ENCODE peak calls at places on chromosomes 7 and 10, in five cellular contexts. One of them, this sample, is unnamed.
A peak's percentile ranks its signal among the peaks of the same experiment; 100 is the strongest.

GRCh38 chr7:64626083-64626469 is 39.9 kb upstream of the ZNF107 start:
- ATAC-seq in right cardiac atrium: no peak
- ATAC-seq in effector memory CD8-positive, alpha-beta T cell: no peak
- ATAC-seq in left lung: no peak
- ATAC-seq in Right ventricle myocardium inferior: no peak
- ATAC-seq in this sample: peak; percentile 85

GRCh38 chr7:51300762-51301674 is 15.6 kb downstream of the COBL start:
- ATAC-seq in right cardiac atrium: peak; percentile 27
- ATAC-seq in effector memory CD8-positive, alpha-beta T cell: no peak
- ATAC-seq in left lung: no peak
- ATAC-seq in Right ventricle myocardium inferior: peak; percentile 30
- ATAC-seq in this sample: no peak

GRCh38 chr7:107044347-107045194 is at the start of gene PRKAR2B:
- ATAC-seq in right cardiac atrium: peak; percentile 97
- ATAC-seq in effector memory CD8-positive, alpha-beta T cell: peak; percentile 92
- ATAC-seq in left lung: peak; percentile 95
- ATAC-seq in Right ventricle myocardium inferior: peak; percentile 98
- ATAC-seq in this sample: peak; percentile 83

GRCh38 chr7:28790467-28790866 is 167.7 kb downstream of the TRIL start:
- ATAC-seq in right cardiac atrium: no peak
- ATAC-seq in effector memory CD8-positive, alpha-beta T cell: no peak
- ATAC-seq in left lung: no peak
- ATAC-seq in Right ventricle myocardium inferior: peak; percentile 22
- ATAC-seq in this sample: no peak

GRCh38 chr10:131758942-131759315 is 141.9 kb upstream of the PPP2R2D start:
- ATAC-seq in right cardiac atrium: no peak
- ATAC-seq in effector memory CD8-positive, alpha-beta T cell: no peak
- ATAC-seq in left lung: no peak
- ATAC-seq in Right ventricle myocardium inferior: no peak
- ATAC-seq in this sample: no peak

GRCh38 chr7:98254516-98254915 is 2.5 kb upstream of the TECPR1 start:
- ATAC-seq in right cardiac atrium: no peak
- ATAC-seq in effector memory CD8-positive, alpha-beta T cell: no peak
- ATAC-seq in left lung: no peak
- ATAC-seq in Right ventricle myocardium inferior: no peak
- ATAC-seq in this sample: no peak

GRCh38 chr7:30430300-30430699 is 48.3 kb downstream of the NOD1 start:
- ATAC-seq in right cardiac atrium: no peak
- ATAC-seq in effector memory CD8-positive, alpha-beta T cell: no peak
- ATAC-seq in left lung: peak; percentile 45
- ATAC-seq in Right ventricle myocardium inferior: no peak
- ATAC-seq in this sample: no peak

GRCh38 chr7:141242568-141242967 is 168.7 kb downstream of the TMEM178B start:
- ATAC-seq in right cardiac atrium: no peak
- ATAC-seq in effector memory CD8-positive, alpha-beta T cell: no peak
- ATAC-seq in left lung: no peak
- ATAC-seq in Right ventricle myocardium inferior: no peak
- ATAC-seq in this sample: no peak

GRCh38 chr7:85322252-85322651 is 135.4 kb upstream of the SEMA3D start:
- ATAC-seq in right cardiac atrium: no peak
- ATAC-seq in effector memory CD8-positive, alpha-beta T cell: no peak
- ATAC-seq in left lung: no peak
- ATAC-seq in Right ventricle myocardium inferior: no peak
- ATAC-seq in this sample: no peak

GRCh38 chr7:43586251-43586900 is 3.5 kb downstream of the STK17A start:
- ATAC-seq in right cardiac atrium: no peak
- ATAC-seq in effector memory CD8-positive, alpha-beta T cell: peak; percentile 38
- ATAC-seq in left lung: no peak
- ATAC-seq in Right ventricle myocardium inferior: no peak
- ATAC-seq in this sample: peak; percentile 16

GRCh38 chr7:4156190-4156589 is 525.9 kb upstream of the FOXK1 start:
- ATAC-seq in right cardiac atrium: no peak
- ATAC-seq in effector memory CD8-positive, alpha-beta T cell: no peak
- ATAC-seq in left lung: no peak
- ATAC-seq in Right ventricle myocardium inferior: no peak
- ATAC-seq in this sample: no peak

GRCh38 chr10:13087986-13088618 is 11.9 kb upstream of the OPTN start:
- ATAC-seq in right cardiac atrium: no peak
- ATAC-seq in effector memory CD8-positive, alpha-beta T cell: no peak
- ATAC-seq in left lung: peak; percentile 50
- ATAC-seq in Right ventricle myocardium inferior: peak; percentile 43
- ATAC-seq in this sample: peak; percentile 90

GRCh38 chr10:74022941-74023629 is 25.2 kb downstream of the VCL start:
- ATAC-seq in right cardiac atrium: no peak
- ATAC-seq in effector memory CD8-positive, alpha-beta T cell: no peak
- ATAC-seq in left lung: no peak
- ATAC-seq in Right ventricle myocardium inferior: no peak
- ATAC-seq in this sample: peak; percentile 72

GRCh38 chr7:64877714-64878610 is 25.1 kb upstream of the ZNF273 start:
- ATAC-seq in right cardiac atrium: no peak
- ATAC-seq in effector memory CD8-positive, alpha-beta T cell: peak; percentile 48
- ATAC-seq in left lung: no peak
- ATAC-seq in Right ventricle myocardium inferior: no peak
- ATAC-seq in this sample: peak; percentile 48

This sample was measured in activated T-helper 17 cell treated with anti-CD3 and anti-CD28 coated beads, Interleukin-2, amount 50 U/mL, for 72 hours.